ENCODE peak calls at places on chromosomes 12 and 14, in six cellular contexts. P is uterus; N is astrocyte of the cerebellum; M is sigmoid colon; W is CD8-positive, alpha-beta memory T cell; R is OCI-LY7. A is an unnamed sample.

GRCh38 chr12:67457799-67458680 is 188.9 kb downstream of the CAND1 start:
- DNase-seq in P (no peak), N (no peak), M (no peak), W (no peak), R (no peak), A (no peak)

GRCh38 chr12:128976120-128976519 is 122.8 kb downstream of the GLT1D1 start:
- DNase-seq in P (no peak), N (no peak), M (no peak), W (no peak), R (peak), A (peak)

GRCh38 chr12:90064759-90065158 is 356.1 kb upstream of the ATP2B1 start:
- DNase-seq in P (no peak), N (peak), M (no peak), W (no peak), R (no peak), A (no peak)

GRCh38 chr12:60197589-60197988 is 601.8 kb downstream of the SLC16A7 start:
- DNase-seq in P (no peak), N (no peak), M (no peak), W (no peak), R (no peak), A (no peak)

GRCh38 chr12:110577717-110578521 is 5.2 kb downstream of the PPTC7 start:
- DNase-seq in P (no peak), N (no peak), M (no peak), W (peak), R (no peak), A (no peak)

GRCh38 chr14:100293497-100294212 is 12.6 kb downstream of the SLC25A29 start:
- DNase-seq in P (no peak), N (no peak), M (no peak), W (no peak), R (no peak), A (no peak)

GRCh38 chr14:101224356-101225115 is 321.0 kb upstream of the RTL1 start:
- DNase-seq in P (no peak), N (no peak), M (peak), W (no peak), R (no peak), A (no peak)

GRCh38 chr12:51082561-51083139 is 746 bp downstream of the CSRNP2 start:
- DNase-seq in P (peak), N (no peak), M (no peak), W (peak), R (peak), A (peak)

GRCh38 chr12:22051114-22051698 is 5.2 kb downstream of the CMAS start:
- DNase-seq in P (no peak), N (no peak), M (no peak), W (no peak), R (no peak), A (no peak)

GRCh38 chr12:22046968-22047390 is 961 bp downstream of the CMAS start:
- DNase-seq in P (no peak), N (no peak), M (no peak), W (no peak), R (no peak), A (peak)

GRCh38 chr12:22047495-22047894 is 1.5 kb downstream of the CMAS start:
- DNase-seq in P (no peak), N (no peak), M (no peak), W (no peak), R (no peak), A (no peak)

GRCh38 chr12:22048351-22049041 is 2.5 kb downstream of the CMAS start:
- DNase-seq in P (no peak), N (no peak), M (no peak), W (no peak), R (no peak), A (no peak)

DNA sequence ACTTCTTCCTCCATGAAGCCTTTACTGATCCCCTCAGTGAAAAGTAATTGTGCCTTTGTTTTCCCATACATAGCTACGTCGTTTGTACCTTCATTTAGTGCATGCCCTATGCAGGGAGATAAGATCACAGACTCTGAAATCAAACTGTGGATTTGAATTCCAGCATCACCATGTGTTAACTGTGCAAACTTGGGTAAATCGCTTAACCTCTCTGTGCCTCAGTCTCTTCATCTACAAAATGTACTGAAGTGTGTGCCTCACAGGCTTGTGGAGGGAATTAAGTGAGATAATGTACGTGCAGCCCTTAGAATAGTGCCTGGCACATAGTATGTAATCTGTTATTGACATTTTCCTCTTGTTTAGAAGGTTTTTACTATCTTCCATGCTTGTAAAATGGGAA is 4.1 kb downstream of the CMAS start:
- DNase-seq in P (no peak), N (no peak), M (no peak), W (no peak), R (no peak), A (no peak)
- H3K4me3 ChIP-seq in P (no peak), N (no peak), M (no peak), W (no peak), R (no peak), A (no peak)

GRCh38 chr12:3752096-3752709 is 706 bp downstream of the CRACR2A start:
- DNase-seq in P (no peak), N (no peak), M (no peak), W (peak), R (peak), A (peak)
- H3K4me3 ChIP-seq in P (peak), N (no peak), M (peak), W (peak), R (peak), A (peak)

DNA sequence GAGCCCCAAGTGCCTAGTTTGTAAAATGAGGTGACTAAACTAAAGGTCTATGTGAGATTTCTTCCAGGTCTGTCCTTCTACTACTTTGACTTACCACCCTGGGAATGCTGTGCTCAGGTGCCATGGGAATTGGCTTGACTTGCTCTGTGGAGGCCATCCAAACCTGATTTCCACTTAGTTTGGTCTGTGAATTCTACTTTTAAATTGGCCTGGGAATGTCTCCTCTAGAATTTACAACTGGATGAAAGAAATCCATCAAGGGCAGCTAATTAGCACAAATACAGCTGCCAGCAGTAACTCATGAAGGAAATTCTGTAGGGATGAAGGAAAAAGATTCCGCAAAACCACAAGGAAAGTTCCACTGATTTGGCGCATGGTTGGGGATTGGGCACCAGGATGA is 31.7 kb upstream of the FRMD6 start:
- DNase-seq in P (no peak), N (no peak), M (no peak), W (no peak), R (no peak), A (no peak)
- H3K4me3 ChIP-seq in P (no peak), N (no peak), M (no peak), W (no peak), R (no peak), A (no peak)

DNA sequence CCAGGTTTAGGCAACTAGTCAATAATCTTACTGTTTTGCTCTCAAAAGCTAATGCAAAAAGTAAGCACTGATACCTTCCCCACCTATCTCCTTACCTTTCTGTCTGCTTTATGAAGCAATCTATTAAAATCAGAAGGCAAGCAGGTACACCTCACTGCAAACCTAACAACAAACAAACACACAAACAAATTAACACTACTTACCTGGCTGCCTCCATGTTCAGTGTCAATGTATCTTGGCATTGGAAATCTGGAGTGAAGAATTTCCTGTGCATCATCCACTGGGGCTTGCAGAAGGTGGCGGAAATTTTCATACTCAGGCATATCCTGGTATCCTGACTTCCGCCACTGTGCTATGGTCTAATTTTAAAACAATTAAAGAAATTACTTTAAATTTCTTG is 62.5 kb downstream of the SEC23A start:
- DNase-seq in P (no peak), N (no peak), M (no peak), W (no peak), R (no peak), A (no peak)
- H3K4me3 ChIP-seq in P (no peak), N (no peak), M (no peak), W (no peak), R (no peak), A (no peak)

GRCh38 chr14:67270354-67270753 is 29.1 kb downstream of the PALS1 start:
- DNase-seq in P (no peak), N (no peak), M (no peak), W (no peak), R (no peak), A (no peak)

GRCh38 chr14:67267929-67268328 is 26.7 kb downstream of the PALS1 start:
- DNase-seq in P (no peak), N (no peak), M (no peak), W (no peak), R (no peak), A (no peak)

GRCh38 chr14:67270933-67271332 is 29.7 kb downstream of the PALS1 start:
- DNase-seq in P (no peak), N (no peak), M (no peak), W (no peak), R (no peak), A (no peak)

GRCh38 chr14:67268456-67269115 is 27.4 kb downstream of the PALS1 start:
- DNase-seq in P (no peak), N (no peak), M (no peak), W (no peak), R (no peak), A (no peak)

DNA sequence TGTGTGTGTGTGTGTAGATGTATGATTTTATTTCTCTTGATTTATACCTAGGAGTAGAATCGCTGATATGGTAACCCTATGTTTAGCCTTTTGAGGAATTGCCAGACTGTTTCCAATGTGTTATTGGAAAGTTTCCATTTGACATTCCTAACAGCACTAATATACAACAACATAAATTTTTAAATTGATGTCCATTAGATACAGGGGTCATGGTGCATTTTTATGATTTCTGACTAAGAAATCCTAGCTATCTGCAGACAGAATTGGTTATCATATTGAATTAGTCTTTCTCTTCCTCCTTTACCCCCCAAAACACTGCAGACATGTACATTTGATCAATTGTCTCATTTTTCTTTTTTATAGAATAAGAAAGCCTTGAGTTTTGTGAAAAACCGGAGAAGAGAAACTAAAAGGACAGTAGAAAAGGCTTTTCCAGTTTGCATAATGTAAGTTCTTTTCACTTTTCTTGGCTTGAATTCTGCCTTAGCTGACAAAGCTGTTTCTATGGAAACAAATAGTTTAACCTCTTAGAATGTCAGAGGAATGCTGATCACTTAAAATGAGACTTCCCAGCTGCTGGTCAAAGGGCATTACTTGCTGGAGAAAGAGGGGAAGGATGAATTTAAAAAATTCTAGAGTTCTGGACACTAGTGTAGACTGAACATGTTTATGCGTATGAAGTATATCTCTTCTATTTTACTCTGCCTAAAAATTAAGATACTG is 28.3 kb downstream of the PALS1 start:
- DNase-seq in P (no peak), N (peak), M (no peak), W (no peak), R (no peak), A (no peak)
- H3K4me3 ChIP-seq in P (no peak), N (no peak), M (peak), W (no peak), R (no peak), A (no peak)

GRCh38 chr12:14418526-14418925 is 53.0 kb downstream of the ATF7IP start:
- DNase-seq in P (no peak), N (no peak), M (no peak), W (peak), R (no peak), A (no peak)
- H3K4me3 ChIP-seq in P (no peak), N (no peak), M (no peak), W (peak), R (no peak), A (no peak)

DNA sequence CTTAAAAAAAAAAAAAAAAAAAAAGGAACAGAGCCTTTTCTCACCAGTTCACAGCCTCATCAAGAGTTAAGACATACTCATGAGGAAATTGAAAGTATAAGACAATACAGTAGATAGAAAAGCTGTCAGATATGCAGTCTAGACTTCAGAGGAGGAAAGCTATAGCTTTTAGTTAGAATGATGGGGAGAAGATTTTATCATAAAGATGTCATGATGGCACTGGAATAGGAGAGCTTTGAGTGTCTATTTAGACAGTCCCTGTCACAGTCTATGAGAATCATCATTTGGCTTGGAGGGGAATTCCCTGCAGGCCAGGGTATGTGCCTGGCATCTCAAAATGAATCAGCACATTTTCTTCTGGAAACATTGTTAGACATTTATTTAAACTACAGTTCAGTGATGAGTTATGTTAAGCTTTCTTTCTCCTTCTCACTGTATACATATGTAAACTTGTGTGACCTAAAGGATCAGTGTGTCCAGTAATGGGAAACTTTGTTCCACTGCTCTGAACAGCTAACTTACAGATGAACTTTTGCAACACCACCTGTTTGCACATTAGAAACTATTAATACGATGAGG is 2.9 kb upstream of the RAB35 start:
- DNase-seq in P (no peak), N (no peak), M (no peak), W (no peak), R (peak), A (no peak)
- H3K4me3 ChIP-seq in P (no peak), N (no peak), M (no peak), W (no peak), R (peak), A (no peak)

DNA sequence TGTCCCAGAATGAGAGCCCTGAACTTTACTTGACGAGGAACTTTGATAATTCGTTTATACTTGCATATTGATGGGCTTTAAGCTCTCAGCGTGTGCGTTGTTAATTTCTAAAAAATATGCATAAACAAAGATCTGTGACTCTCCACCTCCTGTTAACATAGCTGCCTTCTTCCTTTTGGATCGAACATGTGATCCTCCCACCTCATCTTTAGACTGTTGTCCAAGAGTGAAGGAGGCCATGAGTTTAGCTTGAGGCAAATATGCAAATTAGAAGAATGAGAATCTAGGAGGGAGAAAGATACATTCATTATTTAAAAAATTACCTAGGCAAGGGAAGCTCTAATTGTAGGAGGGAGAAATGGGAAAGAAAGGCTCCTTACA is 617 bp downstream of the TTC8 start:
- DNase-seq in P (no peak), N (no peak), M (no peak), W (no peak), R (no peak), A (no peak)
- H3K4me3 ChIP-seq in P (peak), N (peak), M (peak), W (peak), R (peak), A (peak)

A was measured in Jurkat, Clone E6-1.